ENCODE peak calls at places on chromosomes 1 and 21, in ten cellular contexts. C, E, B, T, I, A, G, F, V and N are unnamed samples.

GRCh38 chr1:194289569-194290266 is 1103.3 kb upstream of the B3GALT2 start:
- DNase-seq in G (peak), T (no peak), E (no peak), V (peak), B (no peak), I (peak), C (no peak), A (no peak), F (peak), N (no peak)

GRCh38 chr1:50423670-50424000 is 392 bp upstream of the DMRTA2 start:
- DNase-seq in T (no peak), V (no peak), I (no peak), G (no peak), F (peak), E (no peak), B (no peak), A (no peak), C (no peak), N (no peak)

GRCh38 chr1:203040518-203041275 is 14.4 kb downstream of the PPFIA4 start:
- DNase-seq in G (no peak), F (no peak), V (no peak), T (no peak), I (no peak), A (no peak), E (no peak), C (no peak), B (no peak), N (no peak)

GRCh38 chr1:46697053-46697452 is 21.9 kb downstream of the EFCAB14 start:
- DNase-seq in C (no peak), E (no peak), A (no peak), V (no peak), G (no peak), B (no peak), F (no peak), T (no peak), I (no peak), N (no peak)

GRCh38 chr1:155910621-155911121 is 478 bp downstream of the RIT1 start:
- DNase-seq in F (peak), G (no peak), E (no peak), V (peak), I (no peak), B (peak), T (peak), A (peak), C (peak), N (peak)

GRCh38 chr21:31912501-31912900 is 39.7 kb downstream of the HUNK start:
- DNase-seq in F (no peak), B (no peak), E (no peak), V (no peak), G (no peak), C (no peak), I (no peak), A (no peak), T (no peak), N (no peak)

GRCh38 chr1:235790123-235790522 is 76.6 kb downstream of the LYST start:
- DNase-seq in I (no peak), C (no peak), G (no peak), A (no peak), V (no peak), T (no peak), E (no peak), F (no peak), B (no peak), N (no peak)

GRCh38 chr1:183473286-183473536 is 912 bp downstream of the SMG7 start:
- DNase-seq in I (no peak), T (no peak), E (no peak), G (no peak), A (no peak), C (no peak), V (no peak), F (peak), B (no peak), N (peak)

GRCh38 chr1:154237435-154237834 is 16.7 kb downstream of the UBAP2L start:
- DNase-seq in V (no peak), E (no peak), I (no peak), B (no peak), A (no peak), G (no peak), T (no peak), C (no peak), F (no peak), N (no peak)

GRCh38 chr1:240496941-240497340 is 115.0 kb downstream of the GREM2 start:
- DNase-seq in E (no peak), T (no peak), C (no peak), B (no peak), G (no peak), A (no peak), I (no peak), F (no peak), V (no peak), N (no peak)

GRCh38 chr1:119676571-119677206 is 28.6 kb upstream of the ZNF697 start:
- DNase-seq in I (no peak), A (no peak), B (no peak), C (peak), V (no peak), T (peak), E (no peak), G (no peak), F (no peak), N (no peak)

GRCh38 chr1:225137981-225138380 is 208.5 kb downstream of the DNAH14 start:
- DNase-seq in V (no peak), F (no peak), T (no peak), B (no peak), E (no peak), I (no peak), G (no peak), A (no peak), C (no peak), N (no peak)

GRCh38 chr1:68117416-68117815 is 67.0 kb upstream of the DIRAS3 start:
- DNase-seq in B (no peak), T (no peak), E (no peak), I (no peak), C (no peak), A (no peak), F (no peak), V (no peak), G (no peak), N (no peak)

GRCh38 chr1:196180847-196181593 is 427.2 kb downstream of the KCNT2 start:
- DNase-seq in C (peak), B (no peak), F (no peak), A (peak), G (no peak), I (no peak), T (peak), V (peak), E (no peak), N (peak)

GRCh38 chr1:175629318-175629694 is 114.1 kb downstream of the TNR start:
- DNase-seq in G (no peak), A (no peak), V (no peak), T (no peak), F (no peak), C (no peak), E (no peak), I (no peak), B (peak), N (no peak)

GRCh38 chr1:79633456-79633855 is 626.9 kb upstream of the ADGRL4 start:
- DNase-seq in E (no peak), G (no peak), V (no peak), I (no peak), F (no peak), A (no peak), B (no peak), C (peak), T (peak), N (peak)

DNA sequence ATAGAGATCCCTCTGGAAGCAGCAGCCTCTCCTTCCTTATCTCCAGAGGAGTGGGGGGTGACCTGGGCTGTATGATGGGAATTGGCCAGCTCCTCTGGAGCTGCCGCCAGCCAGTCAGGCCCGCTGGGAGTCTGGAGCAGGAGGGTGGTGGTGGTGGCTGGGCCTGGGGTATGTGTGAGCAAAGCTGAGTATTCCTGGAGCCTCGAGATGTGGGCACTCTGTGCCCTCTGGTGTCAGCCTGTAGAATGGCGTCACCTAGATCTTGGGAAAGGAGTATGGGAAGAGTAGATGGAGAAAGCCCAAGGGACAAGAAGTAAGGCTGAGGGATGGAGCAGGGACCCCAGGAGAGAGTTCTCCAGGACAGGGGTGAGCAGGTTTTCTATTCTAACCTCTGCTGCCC is 16.0 kb downstream of the VANGL2 start:
- DNase-seq in A (peak), T (peak), I (no peak), V (peak), B (peak), G (no peak), E (no peak), C (peak), F (no peak), N (peak)
- TF ChIP-seq CTCF in A (peak), T (peak), I (peak), V (peak), B (peak), G (no peak), E (peak), C (peak), F (no peak), N (peak)

DNA sequence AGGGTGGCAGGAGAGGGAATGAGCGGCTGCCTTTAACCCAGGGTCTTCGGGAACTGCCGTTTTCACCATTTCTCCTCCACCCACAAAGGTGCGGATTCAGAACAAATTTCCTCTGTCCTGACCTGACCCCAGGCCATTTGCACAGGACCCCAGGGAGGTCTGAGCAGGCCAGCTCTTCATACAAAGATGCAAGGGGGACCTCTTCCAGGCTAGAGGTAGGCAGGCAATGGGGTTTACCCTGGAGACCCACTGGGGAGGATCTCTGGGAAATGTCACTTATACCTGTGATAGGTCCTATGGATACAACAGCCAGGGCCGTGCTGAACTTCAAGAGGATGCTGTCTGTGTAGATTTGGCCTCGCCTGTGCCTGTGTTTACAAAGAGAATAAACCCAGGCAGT is 89.7 kb upstream of the VAMP3 start:
- DNase-seq in B (no peak), T (no peak), F (no peak), G (no peak), A (no peak), E (no peak), V (no peak), I (no peak), C (no peak), N (no peak)
- TF ChIP-seq CTCF in B (no peak), T (no peak), F (no peak), G (no peak), A (no peak), E (no peak), V (no peak), I (no peak), C (no peak), N (no peak)

DNA sequence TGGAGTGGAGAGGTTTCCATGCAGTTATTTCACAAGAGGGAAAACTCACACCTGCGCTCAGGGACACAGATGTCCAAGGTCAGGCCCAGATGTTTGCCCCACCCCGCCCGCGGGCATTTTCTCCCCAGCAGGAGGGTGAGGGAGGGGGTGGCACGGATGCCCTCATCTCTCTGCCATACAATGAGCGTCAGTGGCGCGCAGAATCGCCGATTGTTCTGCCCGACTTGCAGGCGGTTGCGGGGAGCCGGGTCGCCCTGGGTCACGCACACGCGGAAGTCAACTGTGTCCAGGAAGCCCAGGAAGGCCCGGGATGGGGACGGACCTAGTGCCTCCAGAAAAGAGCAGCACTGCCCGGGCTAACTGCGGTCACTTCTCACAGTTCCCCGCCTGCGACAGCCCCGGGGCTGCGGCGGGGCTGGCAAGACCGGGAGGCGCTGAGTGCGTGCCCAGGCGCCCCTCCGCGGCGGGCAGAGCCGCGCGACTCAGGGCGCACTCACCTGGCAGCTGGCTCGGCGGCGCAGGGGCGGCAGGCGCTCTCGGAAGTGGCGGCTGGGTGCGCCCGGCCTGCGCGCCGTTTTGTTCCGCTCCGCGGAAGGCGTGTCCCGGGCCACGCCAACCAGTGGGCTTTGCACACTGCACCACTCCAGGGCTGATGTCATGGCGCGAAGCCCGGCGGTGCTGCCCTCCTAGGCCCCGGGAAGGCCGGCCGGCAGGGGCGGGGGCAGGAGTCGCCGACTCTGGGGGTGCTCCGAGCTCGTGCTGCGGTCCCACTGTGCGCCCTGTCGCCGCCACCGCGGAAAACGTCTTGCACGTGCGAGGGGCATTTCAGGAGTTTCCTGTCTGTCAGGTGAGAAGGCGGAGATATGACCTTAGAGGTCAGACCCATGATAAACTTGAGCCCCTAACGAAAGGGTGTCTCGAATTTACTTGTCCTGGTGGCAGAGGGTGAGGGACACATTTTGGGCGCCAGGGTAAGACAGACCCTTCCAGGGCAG is at the start of gene CSRP1:
- DNase-seq in E (no peak), A (peak), T (peak), G (peak), V (peak), B (peak), C (peak), I (peak), F (peak), N (peak)
- TF ChIP-seq CTCF in E (no peak), A (no peak), T (no peak), G (no peak), V (no peak), B (no peak), C (no peak), I (peak), F (no peak), N (no peak)

GRCh38 chr1:216788671-216789070 is 65.4 kb upstream of the ESRRG start:
- DNase-seq in T (no peak), E (no peak), A (no peak), V (no peak), G (no peak), C (no peak), F (no peak), I (no peak), B (no peak), N (peak)

GRCh38 chr1:216794541-216795055 is 71.4 kb upstream of the ESRRG start:
- DNase-seq in G (no peak), V (no peak), E (no peak), B (no peak), A (peak), I (no peak), T (no peak), C (no peak), F (no peak), N (no peak)

GRCh38 chr1:216793303-216793702 is 70.1 kb upstream of the ESRRG start:
- DNase-seq in B (no peak), G (no peak), A (peak), F (no peak), T (no peak), E (no peak), V (no peak), I (no peak), C (no peak), N (no peak)
- TF ChIP-seq CTCF in B (no peak), G (no peak), A (no peak), F (no peak), T (no peak), E (no peak), V (no peak), I (no peak), C (no peak), N (no peak)

GRCh38 chr1:63777286-63777685 is 3.5 kb downstream of the ROR1 start:
- DNase-seq in A (no peak), G (no peak), B (no peak), I (no peak), T (no peak), E (no peak), F (no peak), C (no peak), V (no peak), N (no peak)
- TF ChIP-seq CTCF in A (peak), G (no peak), B (no peak), I (no peak), T (no peak), E (no peak), F (no peak), C (peak), V (no peak), N (no peak)

DNA sequence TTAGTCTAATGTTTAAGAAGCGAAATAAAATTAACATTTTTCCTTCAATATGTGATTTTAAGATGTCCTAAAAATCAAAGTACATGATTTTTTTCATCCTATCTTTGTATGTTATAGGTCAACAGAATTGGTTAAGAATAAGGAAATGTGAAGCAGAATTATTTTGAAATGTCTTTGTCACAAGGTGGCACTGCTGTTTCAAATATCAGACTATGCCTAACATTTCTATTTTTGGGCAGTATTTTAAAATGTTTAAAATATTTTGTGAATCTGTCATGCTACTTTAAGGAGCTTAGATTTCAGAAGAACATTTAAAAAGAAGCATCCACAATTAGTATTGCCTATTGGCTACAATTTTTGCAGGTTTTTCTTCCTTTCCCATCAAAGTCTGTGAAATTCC is 38.7 kb downstream of the AMY1C start:
- DNase-seq in V (peak), B (no peak), F (no peak), T (no peak), A (no peak), I (no peak), E (no peak), C (peak), G (no peak), N (no peak)
- TF ChIP-seq CTCF in V (no peak), B (no peak), F (no peak), T (no peak), A (peak), I (no peak), E (peak), C (no peak), G (no peak), N (no peak)

DNA sequence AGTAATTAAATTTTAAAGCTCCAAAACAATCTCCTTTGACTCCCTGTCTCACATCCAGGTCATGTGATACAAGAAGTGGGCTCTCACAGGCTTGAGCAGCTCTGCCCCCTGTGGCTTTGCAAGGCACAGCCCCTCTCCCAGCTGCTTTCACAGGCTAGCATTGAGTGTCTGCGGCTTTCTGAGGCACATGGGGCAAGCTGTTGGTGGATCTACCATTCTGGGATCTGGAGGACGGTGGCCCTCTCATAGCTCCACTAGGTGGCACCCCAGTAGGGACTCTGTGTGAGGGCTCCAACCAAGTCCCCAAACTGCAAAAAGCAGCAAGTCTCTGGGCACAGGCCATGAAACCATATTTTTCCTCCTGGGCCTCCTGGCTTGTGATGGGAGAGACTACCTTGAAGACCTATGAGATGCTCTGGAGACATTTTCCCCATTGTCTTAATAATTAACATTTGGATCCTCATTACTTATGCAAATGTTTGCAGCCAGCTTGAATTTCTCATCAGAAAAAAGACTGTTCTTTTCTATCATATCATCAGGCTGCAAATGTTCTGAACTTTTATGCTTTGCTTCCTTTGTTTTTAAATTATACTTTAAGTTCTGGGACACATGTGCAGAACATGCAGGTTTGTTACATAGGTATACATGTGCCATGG is 554.1 kb upstream of the OLFM3 start:
- DNase-seq in G (no peak), C (no peak), F (peak), T (peak), E (peak), A (peak), B (peak), I (no peak), V (no peak), N (no peak)
- TF ChIP-seq CTCF in G (no peak), C (peak), F (no peak), T (peak), E (peak), A (peak), B (peak), I (no peak), V (no peak), N (no peak)

DNA sequence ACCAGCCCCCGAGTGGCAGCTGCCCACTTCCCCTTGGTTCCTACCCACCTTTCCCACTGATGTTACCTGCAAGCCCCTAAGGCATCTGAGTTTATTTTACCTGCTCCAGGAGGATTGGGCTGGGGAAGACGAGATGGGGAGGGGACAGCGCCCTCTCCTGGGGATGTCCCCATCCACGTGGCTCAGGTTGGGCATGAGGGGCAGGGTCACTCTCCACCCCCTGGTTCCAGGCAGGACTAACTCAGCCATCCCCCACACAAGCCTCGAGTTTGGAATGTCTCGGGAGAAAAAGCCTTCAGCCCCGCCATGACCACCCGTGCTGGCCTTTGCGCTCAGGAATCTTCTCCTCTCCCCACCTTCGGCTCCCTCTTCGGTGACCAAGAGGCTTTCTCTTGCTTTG is 90.0 kb downstream of the ARHGEF10L start:
- DNase-seq in G (no peak), C (no peak), T (no peak), V (no peak), I (no peak), F (peak), E (no peak), A (no peak), B (peak), N (no peak)
- TF ChIP-seq CTCF in G (no peak), C (no peak), T (no peak), V (peak), I (peak), F (no peak), E (peak), A (peak), B (peak), N (no peak)

DNA sequence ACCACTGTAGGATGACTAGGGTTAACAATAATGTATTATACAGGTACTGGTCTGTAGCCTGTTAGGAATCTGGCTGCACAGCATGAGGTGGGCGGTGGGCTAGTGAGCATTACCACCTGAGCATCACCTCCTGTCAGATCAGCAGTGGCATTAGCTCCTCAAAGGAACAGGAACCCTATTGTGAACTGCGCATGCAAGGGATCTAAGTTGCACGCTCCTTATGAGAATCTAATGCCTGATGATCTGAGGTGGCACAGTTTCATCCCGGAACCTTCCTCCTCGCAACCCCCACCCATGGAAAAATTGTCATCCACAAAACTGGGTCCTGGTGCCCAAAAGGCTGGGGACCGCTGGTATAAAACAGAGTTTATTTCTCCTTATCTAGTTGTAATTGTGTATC is 147.6 kb downstream of the FGGY start:
- DNase-seq in G (no peak), A (no peak), F (no peak), E (no peak), B (no peak), I (no peak), T (no peak), C (no peak), V (no peak), N (no peak)
- TF ChIP-seq CTCF in G (no peak), A (no peak), F (no peak), E (no peak), B (no peak), I (no peak), T (no peak), C (no peak), V (no peak), N (no peak)